ENCODE peak calls at places on chromosome 4, in six cellular contexts. L, A, G, P, V and Q are unnamed samples.

GRCh38 chr4:21901831-21902230 is 46.7 kb downstream of the KCNIP4 start:
- DNase-seq in L (no peak), A (no peak), G (peak; percentile 62), P (no peak), V (no peak), Q (no peak)

GRCh38 chr4:58590714-58591113 is 1480.5 kb upstream of the IGFBP7 start:
- DNase-seq in L (no peak), A (no peak), G (no peak), P (no peak), V (no peak), Q (no peak)

GRCh38 chr4:147547314-147548056 is 66.6 kb downstream of the EDNRA start:
- DNase-seq in L (no peak), A (no peak), G (peak; percentile 88), P (no peak), V (no peak), Q (no peak)

GRCh38 chr4:30716671-30717207 is 3.4 kb upstream of the PCDH7 start:
- DNase-seq in L (no peak), A (no peak), G (no peak), P (no peak), V (no peak), Q (no peak)

GRCh38 chr4:186780291-186781031 is 56.8 kb upstream of the FAT1 start:
- DNase-seq in L (no peak), A (no peak), G (peak; percentile 10), P (no peak), V (no peak), Q (no peak)

GRCh38 chr4:80385397-80386280 is 50.1 kb downstream of the CFAP299 start:
- DNase-seq in L (no peak), A (no peak), G (no peak), P (no peak), V (no peak), Q (no peak)

GRCh38 chr4:21811576-21811975 is 137.0 kb downstream of the KCNIP4 start:
- DNase-seq in L (no peak), A (no peak), G (no peak), P (no peak), V (no peak), Q (no peak)

GRCh38 chr4:154049457-154050181 is 260.7 kb upstream of the SFRP2 start:
- DNase-seq in L (no peak), A (peak; percentile 16), G (no peak), P (no peak), V (no peak), Q (no peak)

GRCh38 chr4:1411436-1412375 is 5.5 kb upstream of the NKX1-1 start:
- DNase-seq in L (no peak), A (no peak), G (no peak), P (no peak), V (no peak), Q (no peak)

GRCh38 chr4:9811796-9812195 is 30.4 kb downstream of the DRD5 start:
- DNase-seq in L (no peak), A (no peak), G (no peak), P (no peak), V (no peak), Q (no peak)

GRCh38 chr4:164221631-164222030 is 532.3 kb upstream of the SMIM31 start:
- DNase-seq in L (no peak), A (no peak), G (no peak), P (no peak), V (no peak), Q (no peak)

GRCh38 chr4:144709793-144710525 is 64.0 kb downstream of the HHIP start:
- DNase-seq in L (no peak), A (no peak), G (peak; percentile 66), P (no peak), V (no peak), Q (no peak)

GRCh38 chr4:27084685-27085356 is 224.2 kb downstream of the STIM2 start:
- DNase-seq in L (no peak), A (peak; percentile 18), G (peak; percentile 2), P (no peak), V (no peak), Q (peak; percentile 24)

GRCh38 chr4:73869130-73870055 is at the start of gene CXCL1:
- DNase-seq in L (peak; percentile 56), A (peak; percentile 20), G (no peak), P (no peak), V (no peak), Q (peak; percentile 58)

GRCh38 chr4:1532549-1533395 is 126.5 kb upstream of the NKX1-1 start:
- DNase-seq in L (peak; percentile 3), A (no peak), G (no peak), P (no peak), V (no peak), Q (peak; percentile 9)

GRCh38 chr4:176545886-176546285 is 226.1 kb downstream of the SPCS3 start:
- DNase-seq in L (no peak), A (no peak), G (peak; percentile 59), P (no peak), V (no peak), Q (no peak)

GRCh38 chr4:46404961-46405360 is 15.0 kb upstream of the GABRA2 start:
- DNase-seq in L (no peak), A (no peak), G (peak; percentile 59), P (no peak), V (no peak), Q (no peak)

GRCh38 chr4:91330555-91331137 is 973.1 kb upstream of the GRID2 start:
- DNase-seq in L (no peak), A (no peak), G (no peak), P (no peak), V (no peak), Q (no peak)

GRCh38 chr4:64890131-64890710 is 481.0 kb upstream of the TECRL start:
- DNase-seq in L (no peak), A (no peak), G (no peak), P (no peak), V (no peak), Q (no peak)

DNA sequence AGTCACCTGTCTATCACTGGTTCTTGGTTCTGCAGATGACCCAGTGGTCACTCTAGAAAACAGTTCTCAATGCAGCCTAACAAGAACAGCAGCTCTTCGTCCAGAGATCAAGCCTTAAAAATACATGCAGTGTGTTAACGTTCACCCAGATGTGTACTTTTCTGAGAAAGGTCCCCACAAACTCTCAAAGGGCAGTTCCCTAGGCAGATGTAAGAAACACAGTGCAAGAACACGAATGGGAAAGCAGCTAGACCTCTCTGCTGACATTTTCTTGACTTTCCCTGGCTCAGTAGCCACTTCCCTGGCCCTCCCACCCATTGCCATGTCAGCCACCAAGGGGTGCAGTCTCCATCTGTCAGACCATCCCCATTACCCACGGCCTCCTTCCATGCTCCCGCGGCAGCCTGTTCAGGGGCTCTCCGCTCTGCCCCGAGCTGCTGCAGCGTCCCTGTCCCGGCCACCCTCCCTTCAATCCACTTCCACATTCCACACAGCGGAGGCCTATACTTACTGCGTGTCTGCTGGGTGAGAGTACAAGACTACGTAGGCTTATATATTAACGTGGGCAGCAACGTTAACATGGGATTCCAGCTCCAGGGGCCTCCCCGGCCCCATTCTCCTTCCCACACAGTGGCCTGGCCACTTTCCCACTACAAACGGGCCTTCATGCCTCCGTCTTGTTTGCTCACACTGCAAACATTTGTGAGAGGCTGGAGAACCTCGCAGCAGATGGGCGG is 34.3 kb downstream of the IRF2 start:
- DNase-seq in L (no peak), A (peak; percentile 33), G (peak; percentile 90), P (no peak), V (no peak), Q (no peak)
- H3K4me1 ChIP-seq in L (peaks cover 92% of the 10 kb centered on the region), A (peaks cover 13% of the 10 kb centered on the region), G (peaks cover 24% of the 10 kb centered on the region), P (peaks cover 61% of the 10 kb centered on the region), V (no peaks in the 10 kb centered on the region), Q (peaks cover 93% of the 10 kb centered on the region)

GRCh38 chr4:184011810-184012209 is 106.7 kb downstream of the STOX2 start:
- DNase-seq in L (no peak), A (no peak), G (no peak), P (no peak), V (no peak), Q (no peak)
- H3K4me1 ChIP-seq in L (peaks cover 22% of the 10 kb centered on the region), A (no peaks in the 10 kb centered on the region), G (peaks cover 9% of the 10 kb centered on the region), P (no peaks in the 10 kb centered on the region), V (no peaks in the 10 kb centered on the region), Q (peaks cover 22% of the 10 kb centered on the region)

GRCh38 chr4:121229993-121230392 is 65.9 kb upstream of the TNIP3 start:
- DNase-seq in L (no peak), A (no peak), G (no peak), P (no peak), V (no peak), Q (no peak)
- H3K4me1 ChIP-seq in L (no peaks in the 10 kb centered on the region), A (no peaks in the 10 kb centered on the region), G (no peaks in the 10 kb centered on the region), P (peaks cover 11% of the 10 kb centered on the region), V (no peaks in the 10 kb centered on the region), Q (no peaks in the 10 kb centered on the region)

GRCh38 chr4:173506780-173507211 is 23.2 kb downstream of the HAND2 start:
- DNase-seq in L (peak; percentile 54), A (no peak), G (no peak), P (no peak), V (no peak), Q (peak; percentile 46)
- H3K4me1 ChIP-seq in L (peaks cover 46% of the 10 kb centered on the region), A (no peaks in the 10 kb centered on the region), G (no peaks in the 10 kb centered on the region), P (peaks cover 29% of the 10 kb centered on the region), V (no peaks in the 10 kb centered on the region), Q (peaks cover 43% of the 10 kb centered on the region)

GRCh38 chr4:185637162-185637875 is 102.0 kb upstream of the PDLIM3 start:
- DNase-seq in L (no peak), A (no peak), G (no peak), P (no peak), V (no peak), Q (no peak)
- H3K4me1 ChIP-seq in L (no peaks in the 10 kb centered on the region), A (no peaks in the 10 kb centered on the region), G (peaks cover 3% of the 10 kb centered on the region), P (no peaks in the 10 kb centered on the region), V (no peaks in the 10 kb centered on the region), Q (no peaks in the 10 kb centered on the region)

DNA sequence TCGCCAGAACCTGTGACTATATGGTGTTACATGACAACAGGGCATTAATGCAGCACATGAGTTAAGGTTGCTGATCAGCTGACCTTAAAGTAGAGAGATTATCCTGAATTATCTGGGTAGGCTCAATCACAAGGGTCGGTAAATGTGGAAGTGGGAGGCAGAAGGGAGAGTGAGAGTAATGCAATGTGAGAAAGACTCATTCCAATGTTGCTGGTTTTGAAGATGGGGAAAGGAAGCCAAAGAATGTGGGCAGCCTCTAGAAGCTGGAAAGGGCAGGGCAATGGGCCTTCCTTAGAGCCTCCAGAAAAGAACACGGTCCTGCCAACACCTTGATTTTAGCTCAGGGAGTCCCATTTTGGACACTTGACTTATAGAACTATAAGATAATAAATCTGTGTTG is 67.4 kb downstream of the STX18 start:
- DNase-seq in L (no peak), A (no peak), G (no peak), P (no peak), V (no peak), Q (no peak)
- H3K4me1 ChIP-seq in L (peaks cover 7% of the 10 kb centered on the region), A (no peaks in the 10 kb centered on the region), G (peaks cover 15% of the 10 kb centered on the region), P (no peaks in the 10 kb centered on the region), V (no peaks in the 10 kb centered on the region), Q (peaks cover 24% of the 10 kb centered on the region)

DNA sequence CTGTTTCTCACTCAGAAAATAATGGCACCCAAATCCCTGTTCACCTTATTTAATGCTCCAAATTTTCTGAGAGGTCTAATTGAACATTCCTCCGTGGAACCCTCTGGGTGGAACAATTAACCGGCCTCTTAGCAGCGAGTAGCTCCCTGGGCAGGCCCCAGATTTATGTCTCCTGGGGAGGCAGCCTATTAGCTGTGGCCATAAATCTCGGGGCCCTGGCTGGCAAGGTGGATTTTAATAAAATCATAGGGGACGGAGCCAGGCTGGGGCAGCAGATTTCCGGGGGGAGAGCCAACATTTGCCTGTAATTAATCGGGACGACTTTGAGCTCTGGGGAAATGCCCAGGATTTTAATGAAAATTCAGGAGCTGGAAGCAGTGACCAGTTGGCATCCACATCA is 49.1 kb upstream of the MSX1 start:
- DNase-seq in L (no peak), A (no peak), G (no peak), P (no peak), V (no peak), Q (no peak)
- H3K4me1 ChIP-seq in L (no peaks in the 10 kb centered on the region), A (no peaks in the 10 kb centered on the region), G (no peaks in the 10 kb centered on the region), P (no peaks in the 10 kb centered on the region), V (no peaks in the 10 kb centered on the region), Q (no peaks in the 10 kb centered on the region)

GRCh38 chr4:99636422-99636821 is 21.2 kb downstream of the C4orf54 start:
- DNase-seq in L (no peak), A (no peak), G (no peak), P (no peak), V (no peak), Q (no peak)
- H3K4me1 ChIP-seq in L (no peaks in the 10 kb centered on the region), A (no peaks in the 10 kb centered on the region), G (no peaks in the 10 kb centered on the region), P (no peaks in the 10 kb centered on the region), V (no peaks in the 10 kb centered on the region), Q (no peaks in the 10 kb centered on the region)